ENCODE peak calls at places on chromosome 19, in seven cellular contexts. H, R, Z, N, K, V and T are unnamed samples.

GRCh38 chr19:2235396-2236284 is 489 bp downstream of the PLEKHJ1 start:
- DNase-seq in H (no peak), R (no peak), Z (no peak), N (no peak), K (peak; percentile 64), V (no peak), T (no peak)

GRCh38 chr19:14370169-14370998 is 10.9 kb upstream of the ADGRE5 start:
- DNase-seq in H (no peak), R (no peak), Z (no peak), N (no peak), K (no peak), V (no peak), T (no peak)

GRCh38 chr19:45125975-45126493 is 33.1 kb downstream of the PPP1R37 start:
- DNase-seq in H (peak; percentile 54), R (peak; percentile 91), Z (no peak), N (peak; percentile 27), K (peak; percentile 66), V (no peak), T (peak; percentile 21)

GRCh38 chr19:46124638-46125115 is at the start of gene IGFL3:
- DNase-seq in H (peak; percentile 31), R (no peak), Z (no peak), N (no peak), K (no peak), V (no peak), T (peak; percentile 88)

GRCh38 chr19:16197188-16197621 is 506 bp upstream of the AP1M1 start:
- DNase-seq in H (peak; percentile 99), R (no peak), Z (no peak), N (no peak), K (no peak), V (no peak), T (no peak)

GRCh38 chr19:2554856-2555255 is 78.9 kb downstream of the GADD45B start:
- DNase-seq in H (peak; percentile 24), R (no peak), Z (no peak), N (no peak), K (no peak), V (peak; percentile 10), T (no peak)

GRCh38 chr19:2332341-2333026 is 4.0 kb downstream of the SPPL2B start:
- DNase-seq in H (no peak), R (no peak), Z (no peak), N (no peak), K (peak; percentile 56), V (no peak), T (no peak)

GRCh38 chr19:459724-460511 is 915 bp downstream of the SHC2 start:
- DNase-seq in H (no peak), R (peak; percentile 91), Z (no peak), N (peak; percentile 77), K (peak; percentile 75), V (peak; percentile 81), T (no peak)

GRCh38 chr19:46775642-46776258 is 12.6 kb downstream of the SLC1A5 start:
- DNase-seq in H (no peak), R (no peak), Z (no peak), N (no peak), K (no peak), V (no peak), T (no peak)

GRCh38 chr19:42313096-42313839 is at the start of gene TMEM145:
- DNase-seq in H (peak; percentile 30), R (no peak), Z (no peak), N (no peak), K (no peak), V (no peak), T (no peak)

DNA sequence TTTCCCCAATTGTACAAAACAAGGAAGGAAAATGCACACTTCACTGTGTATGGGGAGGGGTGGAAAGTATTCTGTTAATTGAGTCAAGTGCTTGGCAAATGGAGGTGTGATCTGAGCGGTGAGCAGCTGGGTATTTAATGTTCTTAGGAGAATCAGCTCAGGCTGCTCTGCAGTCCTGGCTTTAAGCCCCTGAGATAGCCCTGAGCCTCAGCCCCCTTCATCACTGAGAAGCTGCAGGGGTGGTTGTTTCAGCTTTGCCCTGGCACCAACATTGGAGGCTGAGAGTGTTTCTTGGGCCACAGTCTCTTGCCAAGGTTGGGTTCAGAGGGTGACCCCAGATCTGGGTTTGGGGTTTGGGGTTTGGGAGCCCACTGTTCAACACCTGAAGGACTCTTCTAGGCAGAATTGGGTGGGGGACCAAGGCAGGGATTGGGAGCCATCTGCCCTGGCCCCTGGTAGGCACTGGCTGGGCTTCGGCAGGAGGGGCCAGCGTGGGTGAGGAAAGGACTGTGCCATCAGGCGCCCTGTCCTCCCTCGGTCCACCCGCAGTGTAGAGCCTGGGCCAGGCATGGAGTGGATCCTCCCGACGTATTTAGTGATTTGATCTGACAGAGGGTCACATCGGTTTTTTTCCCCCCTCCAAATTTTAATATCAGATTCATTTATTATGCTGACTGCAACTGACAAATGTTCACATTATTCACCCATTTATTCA is 66.7 kb upstream of the ZNF536 start:
- DNase-seq in H (no peak), R (no peak), Z (no peak), N (no peak), K (no peak), V (no peak), T (no peak)
- TF ChIP-seq CTCF in H (no peak), R (no peak), Z (no peak), N (no peak), K (no peak), V (no peak), T (no peak)

GRCh38 chr19:33801411-33801810 is 4.7 kb downstream of the KCTD15 start:
- DNase-seq in H (no peak), R (no peak), Z (no peak), N (no peak), K (no peak), V (no peak), T (no peak)

GRCh38 chr19:33798701-33799111 is 2.0 kb downstream of the KCTD15 start:
- DNase-seq in H (no peak), R (no peak), Z (no peak), N (no peak), K (no peak), V (no peak), T (no peak)

GRCh38 chr19:33799507-33799906 is 2.8 kb downstream of the KCTD15 start:
- DNase-seq in H (no peak), R (no peak), Z (no peak), N (no peak), K (no peak), V (no peak), T (no peak)

GRCh38 chr19:33802001-33802400 is 5.3 kb downstream of the KCTD15 start:
- DNase-seq in H (no peak), R (no peak), Z (no peak), N (no peak), K (peak; percentile 19), V (no peak), T (no peak)

GRCh38 chr19:33800012-33800680 is 3.5 kb downstream of the KCTD15 start:
- DNase-seq in H (no peak), R (no peak), Z (no peak), N (no peak), K (no peak), V (no peak), T (no peak)
- TF ChIP-seq CTCF in H (no peak), R (no peak), Z (no peak), N (no peak), K (no peak), V (no peak), T (no peak)

GRCh38 chr19:49421878-49422202 is 1.4 kb downstream of the PTH2 start:
- DNase-seq in H (no peak), R (no peak), Z (no peak), N (no peak), K (no peak), V (no peak), T (no peak)

GRCh38 chr19:49423985-49424303 is 703 bp upstream of the PTH2 start:
- DNase-seq in H (no peak), R (no peak), Z (no peak), N (no peak), K (no peak), V (no peak), T (no peak)

GRCh38 chr19:49421039-49421877 is 2.0 kb downstream of the PTH2 start:
- DNase-seq in H (peak; percentile 30), R (no peak), Z (peak; percentile 68), N (peak; percentile 52), K (peak; percentile 70), V (peak; percentile 86), T (no peak)

GRCh38 chr19:49423278-49423984 is at the start of gene PTH2:
- DNase-seq in H (no peak), R (no peak), Z (no peak), N (no peak), K (no peak), V (no peak), T (no peak)

GRCh38 chr19:49422407-49423277 is 599 bp downstream of the PTH2 start:
- DNase-seq in H (peak; percentile 39), R (no peak), Z (no peak), N (no peak), K (peak; percentile 47), V (no peak), T (no peak)
- TF ChIP-seq CTCF in H (no peak), R (no peak), Z (no peak), N (no peak), K (peak; percentile 57), V (peak; percentile 41), T (peak; percentile 66)

DNA sequence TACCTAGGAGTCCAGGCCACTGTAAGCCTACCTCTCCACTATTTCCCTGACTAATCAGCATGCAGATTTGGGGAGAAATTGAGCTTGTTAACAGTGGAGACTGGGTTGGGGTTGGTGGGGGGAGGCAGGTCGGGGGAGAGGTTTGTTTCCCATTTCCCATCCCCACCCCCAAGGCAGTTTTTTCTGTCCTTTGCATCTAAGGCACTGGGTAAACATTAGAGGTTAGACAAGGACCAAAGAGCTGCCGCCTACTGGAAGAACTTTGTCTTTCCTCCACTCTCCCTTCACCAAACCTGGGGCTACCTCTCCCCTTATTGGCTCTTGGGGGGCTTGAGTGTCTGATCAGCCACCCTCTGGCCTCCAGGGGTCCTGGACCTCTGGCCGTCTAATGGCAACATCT is 953 bp downstream of the KCNN4 start:
- DNase-seq in H (no peak), R (no peak), Z (no peak), N (no peak), K (no peak), V (no peak), T (no peak)
- TF ChIP-seq CTCF in H (no peak), R (no peak), Z (no peak), N (no peak), K (no peak), V (no peak), T (no peak)